ENCODE peak calls at places on chromosomes 2 and 18, in six cellular contexts. One of them, this sample, is unnamed.
A peak's percentile ranks its signal among the peaks of the same experiment; 100 is the strongest.

GRCh38 chr2:152718909-152719645 is 657 bp downstream of the ARL6IP6 start:
- DNase-seq in GM12878: peak; percentile 37
- DNase-seq in K562: no peak
- DNase-seq in HCT116: peak; percentile 59
- DNase-seq in SK-N-SH: peak; percentile 20
- DNase-seq in HepG2: peak; percentile 63
- DNase-seq in this sample: peak; percentile 79

GRCh38 chr2:169141713-169142352 is 72.5 kb downstream of the DHRS9 start:
- DNase-seq in GM12878: peak; percentile 7
- DNase-seq in K562: peak; percentile 76
- DNase-seq in HCT116: peak; percentile 49
- DNase-seq in SK-N-SH: peak; percentile 55
- DNase-seq in HepG2: peak; percentile 46
- DNase-seq in this sample: peak; percentile 90

GRCh38 chr2:237062585-237062984 is 23.1 kb upstream of the COPS8 start:
- DNase-seq in GM12878: no peak
- DNase-seq in K562: no peak
- DNase-seq in HCT116: no peak
- DNase-seq in SK-N-SH: no peak
- DNase-seq in HepG2: no peak
- DNase-seq in this sample: no peak

GRCh38 chr2:240433973-240434727 is 1.3 kb upstream of the GPC1 start:
- DNase-seq in GM12878: no peak
- DNase-seq in K562: peak; percentile 37
- DNase-seq in HCT116: peak; percentile 81
- DNase-seq in SK-N-SH: no peak
- DNase-seq in HepG2: no peak
- DNase-seq in this sample: no peak

GRCh38 chr2:68774569-68775271 is 40.1 kb downstream of the ARHGAP25 start:
- DNase-seq in GM12878: peak; percentile 54
- DNase-seq in K562: peak; percentile 67
- DNase-seq in HCT116: no peak
- DNase-seq in SK-N-SH: no peak
- DNase-seq in HepG2: no peak
- DNase-seq in this sample: no peak

GRCh38 chr2:227447606-227448005 is 24.4 kb upstream of the AGFG1 start:
- DNase-seq in GM12878: no peak
- DNase-seq in K562: no peak
- DNase-seq in HCT116: no peak
- DNase-seq in SK-N-SH: no peak
- DNase-seq in HepG2: peak; percentile 52
- DNase-seq in this sample: no peak

GRCh38 chr2:191678437-191679110 is 638 bp downstream of the NABP1 start:
- DNase-seq in GM12878: no peak
- DNase-seq in K562: peak; percentile 67
- DNase-seq in HCT116: no peak
- DNase-seq in SK-N-SH: peak; percentile 69
- DNase-seq in HepG2: peak; percentile 36
- DNase-seq in this sample: peak; percentile 66

GRCh38 chr2:184685999-184686841 is 87.9 kb downstream of the ZNF804A start:
- DNase-seq in GM12878: no peak
- DNase-seq in K562: no peak
- DNase-seq in HCT116: no peak
- DNase-seq in SK-N-SH: no peak
- DNase-seq in HepG2: no peak
- DNase-seq in this sample: no peak

GRCh38 chr18:74412106-74412880 is 44.8 kb downstream of the DIPK1C start:
- DNase-seq in GM12878: no peak
- DNase-seq in K562: no peak
- DNase-seq in HCT116: no peak
- DNase-seq in SK-N-SH: no peak
- DNase-seq in HepG2: no peak
- DNase-seq in this sample: peak; percentile 26

GRCh38 chr2:205297846-205298245 is 384.5 kb upstream of the NRP2 start:
- DNase-seq in GM12878: no peak
- DNase-seq in K562: no peak
- DNase-seq in HCT116: no peak
- DNase-seq in SK-N-SH: no peak
- DNase-seq in HepG2: no peak
- DNase-seq in this sample: no peak

GRCh38 chr18:2513616-2514015 is 57.7 kb downstream of the METTL4 start:
- DNase-seq in GM12878: no peak
- DNase-seq in K562: no peak
- DNase-seq in HCT116: no peak
- DNase-seq in SK-N-SH: no peak
- DNase-seq in HepG2: no peak
- DNase-seq in this sample: no peak

GRCh38 chr2:176178807-176179271 is 9.6 kb upstream of the HOXD1 start:
- DNase-seq in GM12878: no peak
- DNase-seq in K562: no peak
- DNase-seq in HCT116: no peak
- DNase-seq in SK-N-SH: no peak
- DNase-seq in HepG2: no peak
- DNase-seq in this sample: no peak

GRCh38 chr18:61953641-61954040 is 60.8 kb upstream of the RNF152 start:
- DNase-seq in GM12878: no peak
- DNase-seq in K562: no peak
- DNase-seq in HCT116: no peak
- DNase-seq in SK-N-SH: no peak
- DNase-seq in HepG2: no peak
- DNase-seq in this sample: no peak

GRCh38 chr18:41761329-41762028 is 193.6 kb upstream of the PIK3C3 start:
- DNase-seq in GM12878: no peak
- DNase-seq in K562: no peak
- DNase-seq in HCT116: no peak
- DNase-seq in SK-N-SH: no peak
- DNase-seq in HepG2: no peak
- DNase-seq in this sample: no peak

GRCh38 chr2:232530626-232531260 is 4.8 kb downstream of the CHRND start:
- DNase-seq in GM12878: no peak
- DNase-seq in K562: no peak
- DNase-seq in HCT116: no peak
- DNase-seq in SK-N-SH: peak; percentile 21
- DNase-seq in HepG2: no peak
- DNase-seq in this sample: no peak

GRCh38 chr18:13989209-13989608 is 73.9 kb upstream of the MC2R start:
- DNase-seq in GM12878: no peak
- DNase-seq in K562: no peak
- DNase-seq in HCT116: no peak
- DNase-seq in SK-N-SH: no peak
- DNase-seq in HepG2: no peak
- DNase-seq in this sample: peak; percentile 29

GRCh38 chr2:210072922-210073509 is 70.6 kb downstream of the RPE start:
- DNase-seq in GM12878: no peak
- DNase-seq in K562: peak; percentile 13
- DNase-seq in HCT116: peak; percentile 35
- DNase-seq in SK-N-SH: peak; percentile 18
- DNase-seq in HepG2: peak; percentile 46
- DNase-seq in this sample: peak; percentile 65

GRCh38 chr2:190069936-190070696 is 7.6 kb upstream of the MSTN start:
- DNase-seq in GM12878: no peak
- DNase-seq in K562: peak; percentile 16
- DNase-seq in HCT116: peak; percentile 71
- DNase-seq in SK-N-SH: peak; percentile 30
- DNase-seq in HepG2: peak; percentile 68
- DNase-seq in this sample: peak; percentile 68

GRCh38 chr18:23573948-23574431 is 12.3 kb downstream of the NPC1 start:
- DNase-seq in GM12878: no peak
- DNase-seq in K562: no peak
- DNase-seq in HCT116: no peak
- DNase-seq in SK-N-SH: no peak
- DNase-seq in HepG2: no peak
- DNase-seq in this sample: peak; percentile 37

GRCh38 chr2:235405612-235406361 is 88.1 kb upstream of the AGAP1 start:
- DNase-seq in GM12878: no peak
- DNase-seq in K562: no peak
- DNase-seq in HCT116: no peak
- DNase-seq in SK-N-SH: no peak
- DNase-seq in HepG2: no peak
- DNase-seq in this sample: no peak

GRCh38 chr2:159615936-159616733 is at the start of gene BAZ2B:
- DNase-seq in GM12878: no peak
- DNase-seq in K562: peak; percentile 61
- DNase-seq in HCT116: peak; percentile 12
- DNase-seq in SK-N-SH: peak; percentile 66
- DNase-seq in HepG2: peak; percentile 39
- DNase-seq in this sample: peak; percentile 75

DNA sequence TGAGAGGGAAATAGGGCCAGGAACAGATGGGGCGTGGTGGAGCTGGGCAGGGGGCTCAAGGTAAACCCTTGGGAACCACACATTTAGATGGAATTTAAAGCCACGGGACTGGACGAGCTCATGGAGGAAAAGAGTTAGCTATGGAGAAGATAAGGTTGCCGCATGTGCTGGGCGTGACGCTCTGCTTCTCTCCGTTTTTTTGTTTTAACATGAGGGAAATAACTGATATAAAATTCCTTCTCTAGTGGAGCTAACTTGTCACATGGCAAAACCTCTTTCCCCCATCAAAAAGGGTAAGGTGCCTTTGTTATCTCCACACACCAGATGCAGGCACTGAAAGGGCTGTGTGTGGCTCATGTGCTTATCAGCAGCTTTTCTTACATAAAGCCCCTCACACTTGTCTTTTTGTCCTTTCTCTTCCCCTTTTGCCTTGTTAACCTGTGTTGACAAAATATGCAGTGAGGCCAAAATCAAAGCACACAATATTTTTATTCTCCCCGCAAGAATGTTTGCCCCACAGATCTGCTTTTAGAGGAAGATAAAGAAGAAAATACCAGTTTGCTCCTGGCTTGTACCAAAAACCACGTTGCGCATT is 380.0 kb downstream of the TSN start:
- DNase-seq in GM12878: no peak
- DNase-seq in K562: peak; percentile 40
- DNase-seq in HCT116: no peak
- DNase-seq in SK-N-SH: no peak
- DNase-seq in HepG2: no peak
- DNase-seq in this sample: no peak
- TF ChIP-seq REST in GM12878: no peak
- TF ChIP-seq REST in K562: no peak
- TF ChIP-seq REST in HCT116: no peak
- TF ChIP-seq REST in SK-N-SH: no peak
- TF ChIP-seq REST in HepG2: no peak
- TF ChIP-seq REST in this sample: no peak

DNA sequence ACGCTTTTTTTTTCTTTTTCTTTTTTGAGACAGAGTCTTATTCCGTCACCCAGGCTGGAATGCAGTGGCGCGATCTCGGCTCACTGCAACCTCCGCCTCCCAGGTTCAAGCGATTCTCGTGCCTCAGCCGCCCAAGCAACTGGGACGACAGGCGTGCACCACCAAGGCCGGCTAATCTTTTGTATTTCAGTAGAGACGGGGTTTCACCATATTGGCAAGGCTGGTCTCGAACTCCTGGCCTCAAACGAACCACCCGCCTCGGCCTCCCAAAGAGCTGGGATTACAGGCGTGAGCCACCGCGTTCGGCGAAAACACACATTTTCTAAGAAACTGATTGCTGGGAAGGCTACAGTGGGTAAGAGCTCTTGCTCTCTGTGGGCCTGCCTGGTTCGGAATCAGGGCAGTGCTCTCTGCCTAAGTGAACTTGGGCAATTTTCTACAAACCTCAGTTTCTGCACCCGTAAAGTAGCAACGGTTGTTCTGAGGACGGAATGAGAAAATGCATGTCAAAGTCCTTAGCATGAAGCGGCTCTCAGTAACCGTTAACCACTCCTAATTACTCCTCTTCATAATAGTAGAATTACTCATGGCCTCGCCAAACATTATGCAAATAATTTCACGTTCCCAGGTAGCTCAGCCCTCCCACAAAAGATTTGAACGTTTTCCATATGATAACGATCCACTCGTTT is 1.0 kb upstream of the PMAIP1 start:
- DNase-seq in GM12878: no peak
- DNase-seq in K562: no peak
- DNase-seq in HCT116: no peak
- DNase-seq in SK-N-SH: no peak
- DNase-seq in HepG2: no peak
- DNase-seq in this sample: no peak
- H2AFZ ChIP-seq in GM12878: peak overlapping the region; percentile 55
- H2AFZ ChIP-seq in K562: peak overlapping the region; percentile 89
- H2AFZ ChIP-seq in HCT116: no peak overlapping the region
- H2AFZ ChIP-seq in SK-N-SH: peak overlapping the region; percentile 56
- H2AFZ ChIP-seq in HepG2: no peak overlapping the region
- H2AFZ ChIP-seq in this sample: no peak overlapping the region

GRCh38 chr18:47387864-47388263 is 136.4 kb upstream of the SKOR2 start:
- DNase-seq in GM12878: no peak
- DNase-seq in K562: no peak
- DNase-seq in HCT116: no peak
- DNase-seq in SK-N-SH: no peak
- DNase-seq in HepG2: no peak
- DNase-seq in this sample: no peak
- H3K27ac ChIP-seq in GM12878: no peak overlapping the region
- H3K27ac ChIP-seq in K562: no peak overlapping the region
- H3K27ac ChIP-seq in HCT116: no peak overlapping the region
- H3K27ac ChIP-seq in SK-N-SH: no peak overlapping the region
- H3K27ac ChIP-seq in HepG2: no peak overlapping the region
- H3K27ac ChIP-seq in this sample: no peak overlapping the region

GRCh38 chr2:95006661-95007060 is 18.8 kb upstream of the MAL start:
- DNase-seq in GM12878: no peak
- DNase-seq in K562: no peak
- DNase-seq in HCT116: no peak
- DNase-seq in SK-N-SH: no peak
- DNase-seq in HepG2: no peak
- DNase-seq in this sample: no peak

GRCh38 chr2:95008311-95008710 is 17.2 kb upstream of the MAL start:
- DNase-seq in GM12878: no peak
- DNase-seq in K562: no peak
- DNase-seq in HCT116: no peak
- DNase-seq in SK-N-SH: no peak
- DNase-seq in HepG2: no peak
- DNase-seq in this sample: no peak

GRCh38 chr2:95009009-95009760 is 16.3 kb upstream of the MAL start:
- DNase-seq in GM12878: no peak
- DNase-seq in K562: no peak
- DNase-seq in HCT116: no peak
- DNase-seq in SK-N-SH: no peak
- DNase-seq in HepG2: no peak
- DNase-seq in this sample: no peak

GRCh38 chr2:95007061-95007609 is 18.4 kb upstream of the MAL start:
- DNase-seq in GM12878: no peak
- DNase-seq in K562: no peak
- DNase-seq in HCT116: no peak
- DNase-seq in SK-N-SH: no peak
- DNase-seq in HepG2: no peak
- DNase-seq in this sample: no peak

DNA sequence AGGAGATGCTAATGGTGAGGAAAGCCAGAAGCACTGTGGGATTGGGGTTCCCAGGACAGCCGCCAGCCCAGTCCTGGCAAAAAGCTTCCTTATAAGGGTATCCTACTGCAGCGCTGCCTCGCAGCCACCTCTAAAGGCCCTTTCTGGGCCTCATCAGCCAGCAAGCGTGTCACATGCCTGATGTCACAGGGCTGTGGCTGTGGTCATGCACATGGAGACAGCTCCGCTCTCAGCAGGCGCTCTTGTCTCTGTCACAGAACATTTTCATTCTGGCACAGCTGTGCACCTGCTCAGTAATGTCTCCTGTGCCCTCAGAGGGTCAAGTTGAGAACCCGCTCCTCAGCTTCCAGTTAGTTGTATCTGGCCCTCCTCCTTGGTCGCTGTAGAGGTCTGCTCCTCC is 17.7 kb upstream of the MAL start:
- DNase-seq in GM12878: no peak
- DNase-seq in K562: no peak
- DNase-seq in HCT116: no peak
- DNase-seq in SK-N-SH: no peak
- DNase-seq in HepG2: no peak
- DNase-seq in this sample: no peak
- TF ChIP-seq REST in GM12878: no peak
- TF ChIP-seq REST in K562: no peak
- TF ChIP-seq REST in HCT116: no peak
- TF ChIP-seq REST in SK-N-SH: no peak
- TF ChIP-seq REST in HepG2: no peak
- TF ChIP-seq REST in this sample: no peak

GRCh38 chr2:72917138-72917874 is at the start of gene EMX1:
- DNase-seq in GM12878: no peak
- DNase-seq in K562: peak; percentile 95
- DNase-seq in HCT116: peak; percentile 60
- DNase-seq in SK-N-SH: peak; percentile 77
- DNase-seq in HepG2: peak; percentile 60
- DNase-seq in this sample: peak; percentile 91
- H2AFZ ChIP-seq in GM12878: peak within 1 kb of the TSS; percentile 56
- H2AFZ ChIP-seq in K562: peak within 1 kb of the TSS; percentile 84
- H2AFZ ChIP-seq in HCT116: peak within 1 kb of the TSS; percentile 65
- H2AFZ ChIP-seq in SK-N-SH: no peak within 1 kb of the TSS
- H2AFZ ChIP-seq in HepG2: peak within 1 kb of the TSS; percentile 78
- H2AFZ ChIP-seq in this sample: peak within 1 kb of the TSS; percentile 97